ENCODE peak calls at places on chromosomes 2 and 18, in four cellular contexts. One of them, this sample, is unnamed.

GRCh38 chr2:1505031-1505441 is 91.8 kb downstream of the TPO start:
- DNase-seq in CD8-positive, alpha-beta T cell: no peak
- DNase-seq in foreskin fibroblast: no peak
- DNase-seq in OCI-LY7: no peak
- DNase-seq in this sample: peak

GRCh38 chr18:58228176-58228575 is 184.2 kb downstream of the NEDD4L start:
- DNase-seq in CD8-positive, alpha-beta T cell: no peak
- DNase-seq in foreskin fibroblast: no peak
- DNase-seq in OCI-LY7: no peak
- DNase-seq in this sample: no peak

GRCh38 chr18:78865056-78865598 is 114.5 kb upstream of the SALL3 start:
- DNase-seq in CD8-positive, alpha-beta T cell: no peak
- DNase-seq in foreskin fibroblast: no peak
- DNase-seq in OCI-LY7: no peak
- DNase-seq in this sample: no peak

GRCh38 chr18:59035591-59035990 is 104.1 kb upstream of the SEC11C start:
- DNase-seq in CD8-positive, alpha-beta T cell: no peak
- DNase-seq in foreskin fibroblast: no peak
- DNase-seq in OCI-LY7: no peak
- DNase-seq in this sample: no peak

GRCh38 chr2:217992061-217992460 is 10.7 kb downstream of the TNS1 start:
- DNase-seq in CD8-positive, alpha-beta T cell: no peak
- DNase-seq in foreskin fibroblast: no peak
- DNase-seq in OCI-LY7: no peak
- DNase-seq in this sample: no peak

GRCh38 chr2:157838442-157839161 is 37.5 kb downstream of the ACVR1 start:
- DNase-seq in CD8-positive, alpha-beta T cell: no peak
- DNase-seq in foreskin fibroblast: peak
- DNase-seq in OCI-LY7: no peak
- DNase-seq in this sample: peak

GRCh38 chr18:48613589-48613988 is 74.8 kb downstream of the CTIF start:
- DNase-seq in CD8-positive, alpha-beta T cell: no peak
- DNase-seq in foreskin fibroblast: no peak
- DNase-seq in OCI-LY7: no peak
- DNase-seq in this sample: no peak

GRCh38 chr2:241812730-241813079 is 3.7 kb downstream of the NEU4 start:
- DNase-seq in CD8-positive, alpha-beta T cell: no peak
- DNase-seq in foreskin fibroblast: no peak
- DNase-seq in OCI-LY7: no peak
- DNase-seq in this sample: no peak

GRCh38 chr18:13450289-13451207 is 232.0 kb downstream of the LDLRAD4 start:
- DNase-seq in CD8-positive, alpha-beta T cell: no peak
- DNase-seq in foreskin fibroblast: no peak
- DNase-seq in OCI-LY7: peak
- DNase-seq in this sample: no peak

GRCh38 chr2:39542523-39542922 is 105.4 kb upstream of the MAP4K3 start:
- DNase-seq in CD8-positive, alpha-beta T cell: no peak
- DNase-seq in foreskin fibroblast: no peak
- DNase-seq in OCI-LY7: no peak
- DNase-seq in this sample: no peak

GRCh38 chr18:12282436-12283039 is 25.5 kb upstream of the TUBB6 start:
- DNase-seq in CD8-positive, alpha-beta T cell: no peak
- DNase-seq in foreskin fibroblast: peak
- DNase-seq in OCI-LY7: no peak
- DNase-seq in this sample: no peak

GRCh38 chr18:43139288-43139946 is 23.9 kb upstream of the RIT2 start:
- DNase-seq in CD8-positive, alpha-beta T cell: no peak
- DNase-seq in foreskin fibroblast: no peak
- DNase-seq in OCI-LY7: no peak
- DNase-seq in this sample: no peak

GRCh38 chr2:169965495-169965894 is 138.2 kb downstream of the UBR3 start:
- DNase-seq in CD8-positive, alpha-beta T cell: no peak
- DNase-seq in foreskin fibroblast: no peak
- DNase-seq in OCI-LY7: no peak
- DNase-seq in this sample: no peak

GRCh38 chr2:231483398-231484329 is 19.4 kb upstream of the NCL start:
- DNase-seq in CD8-positive, alpha-beta T cell: peak
- DNase-seq in foreskin fibroblast: no peak
- DNase-seq in OCI-LY7: no peak
- DNase-seq in this sample: peak

GRCh38 chr2:108315408-108316193 is 26.9 kb downstream of the SULT1C2 start:
- DNase-seq in CD8-positive, alpha-beta T cell: no peak
- DNase-seq in foreskin fibroblast: no peak
- DNase-seq in OCI-LY7: no peak
- DNase-seq in this sample: no peak

GRCh38 chr2:195533771-195534642 is 123.0 kb upstream of the SLC39A10 start:
- DNase-seq in CD8-positive, alpha-beta T cell: peak
- DNase-seq in foreskin fibroblast: peak
- DNase-seq in OCI-LY7: peak
- DNase-seq in this sample: no peak

GRCh38 chr2:118589726-118590125 is 257.7 kb downstream of the EN1 start:
- DNase-seq in CD8-positive, alpha-beta T cell: no peak
- DNase-seq in foreskin fibroblast: no peak
- DNase-seq in OCI-LY7: no peak
- DNase-seq in this sample: no peak

GRCh38 chr2:31163011-31163540 is 24.8 kb upstream of the GALNT14 start:
- DNase-seq in CD8-positive, alpha-beta T cell: no peak
- DNase-seq in foreskin fibroblast: no peak
- DNase-seq in OCI-LY7: no peak
- DNase-seq in this sample: no peak

GRCh38 chr2:128514555-128514955 is 195.9 kb upstream of the HS6ST1 start:
- DNase-seq in CD8-positive, alpha-beta T cell: no peak
- DNase-seq in foreskin fibroblast: no peak
- DNase-seq in OCI-LY7: no peak
- DNase-seq in this sample: no peak

GRCh38 chr2:230658577-230658876 is 54.1 kb upstream of the CAB39 start:
- DNase-seq in CD8-positive, alpha-beta T cell: no peak
- DNase-seq in foreskin fibroblast: no peak
- DNase-seq in OCI-LY7: no peak
- DNase-seq in this sample: no peak

GRCh38 chr18:33577688-33578370 is at the start of gene ASXL3:
- DNase-seq in CD8-positive, alpha-beta T cell: no peak
- DNase-seq in foreskin fibroblast: no peak
- DNase-seq in OCI-LY7: peak
- DNase-seq in this sample: peak

GRCh38 chr2:28495551-28496284 is at the start of gene PLB1:
- DNase-seq in CD8-positive, alpha-beta T cell: no peak
- DNase-seq in foreskin fibroblast: no peak
- DNase-seq in OCI-LY7: no peak
- DNase-seq in this sample: no peak

GRCh38 chr2:9145109-9145751 is 61.4 kb upstream of the ASAP2 start:
- DNase-seq in CD8-positive, alpha-beta T cell: no peak
- DNase-seq in foreskin fibroblast: peak
- DNase-seq in OCI-LY7: no peak
- DNase-seq in this sample: no peak

GRCh38 chr18:73638709-73639108 is 508.9 kb downstream of the FBXO15 start:
- DNase-seq in CD8-positive, alpha-beta T cell: no peak
- DNase-seq in foreskin fibroblast: peak
- DNase-seq in OCI-LY7: no peak
- DNase-seq in this sample: no peak

GRCh38 chr2:21175895-21176646 is 52.3 kb downstream of the TDRD15 start:
- DNase-seq in CD8-positive, alpha-beta T cell: no peak
- DNase-seq in foreskin fibroblast: no peak
- DNase-seq in OCI-LY7: peak
- DNase-seq in this sample: no peak

GRCh38 chr2:207387172-207387571 is 142.6 kb upstream of the CREB1 start:
- DNase-seq in CD8-positive, alpha-beta T cell: no peak
- DNase-seq in foreskin fibroblast: no peak
- DNase-seq in OCI-LY7: no peak
- DNase-seq in this sample: no peak

GRCh38 chr2:64749446-64749845 is 95.7 kb upstream of the SERTAD2 start:
- DNase-seq in CD8-positive, alpha-beta T cell: no peak
- DNase-seq in foreskin fibroblast: no peak
- DNase-seq in OCI-LY7: peak
- DNase-seq in this sample: no peak

GRCh38 chr2:72116081-72116533 is 31.6 kb downstream of the CYP26B1 start:
- DNase-seq in CD8-positive, alpha-beta T cell: no peak
- DNase-seq in foreskin fibroblast: no peak
- DNase-seq in OCI-LY7: no peak
- DNase-seq in this sample: no peak

GRCh38 chr18:37396981-37397720 is 168.4 kb downstream of the CELF4 start:
- DNase-seq in CD8-positive, alpha-beta T cell: no peak
- DNase-seq in foreskin fibroblast: no peak
- DNase-seq in OCI-LY7: no peak
- DNase-seq in this sample: no peak

GRCh38 chr2:174785481-174785880 is 21.2 kb upstream of the CHRNA1 start:
- DNase-seq in CD8-positive, alpha-beta T cell: no peak
- DNase-seq in foreskin fibroblast: no peak
- DNase-seq in OCI-LY7: no peak
- DNase-seq in this sample: no peak

GRCh38 chr2:54903736-54904554 is 146.3 kb downstream of the RTN4 start:
- DNase-seq in CD8-positive, alpha-beta T cell: peak
- DNase-seq in foreskin fibroblast: peak
- DNase-seq in OCI-LY7: no peak
- DNase-seq in this sample: no peak

GRCh38 chr2:133490412-133490958 is 77.8 kb downstream of the NCKAP5 start:
- DNase-seq in CD8-positive, alpha-beta T cell: no peak
- DNase-seq in foreskin fibroblast: no peak
- DNase-seq in OCI-LY7: no peak
- DNase-seq in this sample: no peak

GRCh38 chr2:232260075-232260474 is 118.5 kb upstream of the ALPP start:
- DNase-seq in CD8-positive, alpha-beta T cell: no peak
- DNase-seq in foreskin fibroblast: peak
- DNase-seq in OCI-LY7: no peak
- DNase-seq in this sample: no peak

GRCh38 chr18:51149605-51150429 is 47.7 kb downstream of the MEX3C start:
- DNase-seq in CD8-positive, alpha-beta T cell: no peak
- DNase-seq in foreskin fibroblast: peak
- DNase-seq in OCI-LY7: no peak
- DNase-seq in this sample: no peak

GRCh38 chr2:190535586-190535985 is 1.1 kb upstream of the NEMP2 start:
- DNase-seq in CD8-positive, alpha-beta T cell: no peak
- DNase-seq in foreskin fibroblast: no peak
- DNase-seq in OCI-LY7: peak
- DNase-seq in this sample: no peak
- H3K4me3 ChIP-seq in CD8-positive, alpha-beta T cell: no peak
- H3K4me3 ChIP-seq in foreskin fibroblast: peak
- H3K4me3 ChIP-seq in OCI-LY7: peak
- H3K4me3 ChIP-seq in this sample: peak

GRCh38 chr2:33475381-33476099 is 909 bp upstream of the RASGRP3 start:
- DNase-seq in CD8-positive, alpha-beta T cell: peak
- DNase-seq in foreskin fibroblast: peak
- DNase-seq in OCI-LY7: peak
- DNase-seq in this sample: peak
- H3K4me3 ChIP-seq in CD8-positive, alpha-beta T cell: peak
- H3K4me3 ChIP-seq in foreskin fibroblast: peak
- H3K4me3 ChIP-seq in OCI-LY7: peak
- H3K4me3 ChIP-seq in this sample: peak

GRCh38 chr2:41495050-41495449 is 552.8 kb upstream of the PKDCC start:
- DNase-seq in CD8-positive, alpha-beta T cell: no peak
- DNase-seq in foreskin fibroblast: no peak
- DNase-seq in OCI-LY7: peak
- DNase-seq in this sample: no peak
- H3K4me3 ChIP-seq in CD8-positive, alpha-beta T cell: no peak
- H3K4me3 ChIP-seq in foreskin fibroblast: no peak
- H3K4me3 ChIP-seq in OCI-LY7: no peak
- H3K4me3 ChIP-seq in this sample: no peak

DNA sequence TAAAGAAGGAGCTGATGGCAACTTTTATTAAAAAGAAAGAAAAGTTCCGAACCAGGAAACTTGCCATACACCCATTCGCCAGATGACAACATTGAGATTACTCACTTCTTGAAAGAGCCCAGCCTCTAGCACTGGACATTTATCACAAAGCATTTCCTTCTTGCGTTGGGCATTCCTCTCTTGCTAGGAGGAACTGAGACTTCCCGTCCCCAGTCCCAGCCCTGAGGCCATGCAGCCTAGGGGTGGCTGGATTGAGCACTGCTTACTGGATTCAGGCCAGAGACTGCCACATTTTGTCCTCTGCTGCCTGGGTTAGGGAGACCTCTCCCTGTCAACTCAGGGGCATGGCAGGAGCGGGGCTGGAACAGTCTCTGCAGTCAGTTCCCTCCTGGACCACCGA is 80.1 kb downstream of the SDC1 start:
- DNase-seq in CD8-positive, alpha-beta T cell: no peak
- DNase-seq in foreskin fibroblast: no peak
- DNase-seq in OCI-LY7: no peak
- DNase-seq in this sample: no peak
- H3K4me3 ChIP-seq in CD8-positive, alpha-beta T cell: no peak
- H3K4me3 ChIP-seq in foreskin fibroblast: no peak
- H3K4me3 ChIP-seq in OCI-LY7: no peak
- H3K4me3 ChIP-seq in this sample: no peak

DNA sequence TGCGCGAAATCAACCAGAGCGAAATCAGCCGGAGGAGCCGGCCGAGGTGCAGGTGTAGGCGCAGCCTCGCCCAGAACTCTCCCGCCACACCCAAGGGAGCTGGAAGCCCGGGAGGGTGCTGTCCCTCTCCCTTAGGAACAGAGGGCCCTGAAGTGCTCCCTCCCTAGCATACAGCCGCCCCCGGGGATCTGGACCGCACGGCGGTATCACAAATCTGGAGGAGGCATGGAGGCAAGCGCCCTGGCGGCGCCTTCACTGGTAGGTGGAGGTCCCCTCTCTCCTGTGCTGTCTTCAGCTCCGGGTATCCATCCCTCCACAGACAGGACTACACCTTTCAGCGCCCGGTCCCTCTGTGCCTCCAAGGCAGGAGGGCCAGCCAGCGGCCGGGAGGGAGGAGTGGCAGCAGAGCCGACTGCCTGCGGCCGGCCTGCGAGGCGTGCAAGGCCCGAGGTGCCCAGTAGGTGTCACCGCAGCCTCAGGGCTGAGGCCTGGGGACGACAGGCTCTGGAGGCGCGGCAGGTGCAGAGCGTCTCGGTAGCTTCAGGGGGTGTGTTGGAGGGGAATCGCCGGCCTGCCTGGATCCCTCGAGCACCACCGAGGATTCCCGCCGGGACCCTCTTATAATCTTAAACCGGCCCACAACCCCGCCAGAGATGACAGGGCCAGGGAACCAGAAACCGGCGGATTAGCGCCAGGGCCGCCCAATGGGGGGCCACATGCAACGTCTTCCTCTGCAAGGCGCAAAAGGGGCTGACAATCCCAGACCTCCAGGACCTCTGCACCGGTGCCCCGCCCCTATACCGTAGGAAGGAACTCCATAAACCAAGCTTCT is 2.8 kb downstream of the IHH start:
- DNase-seq in CD8-positive, alpha-beta T cell: peak
- DNase-seq in foreskin fibroblast: peak
- DNase-seq in OCI-LY7: peak
- DNase-seq in this sample: peak
- H3K4me3 ChIP-seq in CD8-positive, alpha-beta T cell: no peak
- H3K4me3 ChIP-seq in foreskin fibroblast: no peak
- H3K4me3 ChIP-seq in OCI-LY7: no peak
- H3K4me3 ChIP-seq in this sample: peak

GRCh38 chr2:172430027-172430426 is 2.6 kb downstream of the ITGA6 start:
- DNase-seq in CD8-positive, alpha-beta T cell: no peak
- DNase-seq in foreskin fibroblast: no peak
- DNase-seq in OCI-LY7: no peak
- DNase-seq in this sample: no peak
- H3K4me3 ChIP-seq in CD8-positive, alpha-beta T cell: peak
- H3K4me3 ChIP-seq in foreskin fibroblast: no peak
- H3K4me3 ChIP-seq in OCI-LY7: no peak
- H3K4me3 ChIP-seq in this sample: no peak

GRCh38 chr2:104845552-104845931 is 8.4 kb upstream of the POU3F3 start:
- DNase-seq in CD8-positive, alpha-beta T cell: no peak
- DNase-seq in foreskin fibroblast: no peak
- DNase-seq in OCI-LY7: no peak
- DNase-seq in this sample: no peak
- H3K4me3 ChIP-seq in CD8-positive, alpha-beta T cell: no peak
- H3K4me3 ChIP-seq in foreskin fibroblast: no peak
- H3K4me3 ChIP-seq in OCI-LY7: no peak
- H3K4me3 ChIP-seq in this sample: no peak